ENCODE peak calls at places on chromosomes 11 and 22, in ten cellular contexts. Y is fibroblast of lung, V is neural progenitor cell, S is HCT116, G is OCI-LY7, U is H1, F is mesendoderm, R is keratinocyte, M is astrocyte, J is PC-9. E is an unnamed sample.

GRCh38 chr11:134063096-134063495 is 5.8 kb upstream of the JAM3 start:
- DNase-seq in J (no peak), F (no peak), V (no peak), R (no peak), G (no peak), U (peak; percentile 31), S (no peak), Y (no peak), M (no peak), E (no peak)

GRCh38 chr11:32411937-32412615 is 23.3 kb downstream of the WT1 start:
- DNase-seq in U (no peak), G (no peak), F (no peak), J (no peak), M (no peak), Y (no peak), S (no peak), V (no peak), R (no peak), E (no peak)

GRCh38 chr11:115912484-115912945 is 408.3 kb upstream of the CADM1 start:
- DNase-seq in R (no peak), G (peak; percentile 82), S (no peak), Y (no peak), F (peak; percentile 68), J (no peak), M (no peak), U (no peak), V (peak; percentile 46), E (peak; percentile 55)

GRCh38 chr11:114196994-114197702 is 99.1 kb upstream of the NNMT start:
- DNase-seq in R (no peak), Y (peak; percentile 44), V (no peak), U (no peak), G (no peak), J (no peak), M (no peak), S (no peak), F (no peak), E (no peak)

GRCh38 chr11:75562836-75563484 is 907 bp downstream of the SERPINH1 start:
- DNase-seq in S (no peak), Y (no peak), F (peak; percentile 97), G (no peak), M (peak; percentile 62), V (peak; percentile 95), R (no peak), J (peak; percentile 39), U (peak; percentile 79), E (no peak)

GRCh38 chr11:114847599-114847998 is 169.3 kb downstream of the NXPE2 start:
- DNase-seq in G (no peak), F (peak; percentile 21), M (no peak), R (no peak), Y (no peak), J (no peak), U (no peak), V (peak; percentile 6), S (no peak), E (no peak)

GRCh38 chr22:46484156-46484860 is 53.1 kb downstream of the CELSR1 start:
- DNase-seq in Y (no peak), J (no peak), V (no peak), S (no peak), F (no peak), M (no peak), U (no peak), R (no peak), G (no peak), E (no peak)

GRCh38 chr11:60265373-60266214 is 14.9 kb upstream of the MS4A4A start:
- DNase-seq in M (no peak), Y (peak; percentile 14), R (no peak), U (no peak), F (peak; percentile 62), J (peak; percentile 22), G (peak; percentile 61), S (peak; percentile 36), V (peak; percentile 43), E (peak; percentile 38)

GRCh38 chr11:106418786-106419185 is 341.3 kb downstream of the AASDHPPT start:
- DNase-seq in M (no peak), J (no peak), F (no peak), V (no peak), Y (no peak), G (no peak), S (no peak), U (no peak), R (no peak), E (no peak)

GRCh38 chr22:30424471-30425326 is 869 bp upstream of the MTFP1 start:
- DNase-seq in J (peak; percentile 27), V (peak; percentile 57), U (peak; percentile 60), Y (no peak), F (peak; percentile 63), G (peak; percentile 44), M (no peak), S (no peak), R (no peak), E (peak; percentile 40)

GRCh38 chr11:111598546-111598945 is 3.7 kb upstream of the SIK2 start:
- DNase-seq in J (no peak), S (no peak), U (no peak), G (no peak), Y (peak; percentile 85), M (peak; percentile 45), R (no peak), V (no peak), F (no peak), E (no peak)

GRCh38 chr11:106614280-106614679 is 404.0 kb downstream of the GUCY1A2 start:
- DNase-seq in S (no peak), Y (no peak), J (no peak), R (no peak), G (no peak), M (no peak), V (no peak), F (no peak), U (no peak), E (peak; percentile 14)

GRCh38 chr11:64120951-64121569 is 44.9 kb downstream of the MACROD1 start:
- DNase-seq in Y (peak; percentile 29), J (peak; percentile 7), U (no peak), M (peak; percentile 25), F (no peak), G (no peak), R (peak; percentile 77), S (no peak), V (no peak), E (no peak)

GRCh38 chr22:41504397-41504796 is 35.5 kb downstream of the ACO2 start:
- DNase-seq in V (no peak), U (no peak), R (no peak), J (no peak), F (no peak), Y (no peak), S (no peak), G (no peak), M (no peak), E (no peak)

GRCh38 chr11:15288801-15289342 is 174.1 kb downstream of the INSC start:
- DNase-seq in J (no peak), V (no peak), F (no peak), M (no peak), U (no peak), S (no peak), Y (no peak), R (no peak), G (no peak), E (no peak)

GRCh38 chr11:9219572-9219971 is 45.6 kb downstream of the DENND5A start:
- DNase-seq in U (peak; percentile 26), R (no peak), G (no peak), F (no peak), M (peak; percentile 94), S (no peak), J (no peak), V (no peak), Y (peak; percentile 67), E (no peak)

GRCh38 chr11:16986434-16987204 is 27.6 kb downstream of the PLEKHA7 start:
- DNase-seq in V (no peak), G (peak; percentile 5), F (peak; percentile 79), U (no peak), M (no peak), R (no peak), Y (no peak), J (peak; percentile 81), S (no peak), E (peak; percentile 94)

GRCh38 chr11:88480217-88480616 is 142.7 kb upstream of the CTSC start:
- DNase-seq in Y (peak; percentile 75), S (no peak), J (peak; percentile 17), R (no peak), F (no peak), U (no peak), M (peak; percentile 91), V (no peak), G (no peak), E (no peak)

GRCh38 chr11:19864141-19865120 is 151.8 kb downstream of the NAV2 start:
- DNase-seq in R (no peak), U (no peak), M (peak; percentile 29), F (peak; percentile 69), S (no peak), G (no peak), Y (no peak), J (no peak), V (peak; percentile 27), E (no peak)
- H3K4me2 ChIP-seq in R (no peak overlapping the region), U (no peak overlapping the region), M (no peak overlapping the region), F (no peak overlapping the region), S (no peak overlapping the region), G (no peak overlapping the region), Y (no peak overlapping the region), J (no peak overlapping the region), V (peak overlapping the region; percentile 24), E (no peak overlapping the region)

DNA sequence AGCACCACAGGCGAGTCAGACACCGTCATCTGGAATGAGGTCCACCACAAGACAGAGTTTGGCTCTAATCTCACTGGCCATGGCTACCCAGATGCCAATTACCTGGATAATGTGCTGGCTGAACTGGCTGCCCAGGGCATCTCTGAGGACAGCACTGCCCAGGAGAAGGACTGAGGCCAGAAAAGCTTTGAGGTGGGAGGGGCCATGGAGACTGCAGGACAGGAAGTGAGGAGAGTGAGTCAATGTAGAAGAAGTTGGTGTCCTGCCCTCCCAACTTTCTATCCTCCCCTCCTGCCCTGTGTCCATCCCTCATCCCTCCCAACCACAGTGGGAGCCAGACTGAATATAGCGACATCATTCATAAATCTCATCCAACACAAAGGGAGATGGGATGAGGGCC is 8.0 kb downstream of the MPEG1 start:
- DNase-seq in V (no peak), S (no peak), J (no peak), F (no peak), G (no peak), R (no peak), M (no peak), U (no peak), Y (no peak), E (no peak)
- H3K79me2 ChIP-seq in V (no peaks in the 10 kb centered on the region), S (no peaks in the 10 kb centered on the region), J (no peaks in the 10 kb centered on the region), F (no peaks in the 10 kb centered on the region), G (no peaks in the 10 kb centered on the region), R (no peaks in the 10 kb centered on the region), M (no peaks in the 10 kb centered on the region), U (no peaks in the 10 kb centered on the region), Y (no peaks in the 10 kb centered on the region), E (no peaks in the 10 kb centered on the region)

GRCh38 chr22:19463491-19464469 is 15.2 kb downstream of the UFD1 start:
- DNase-seq in G (no peak), V (no peak), M (peak; percentile 41), U (no peak), Y (no peak), R (peak; percentile 25), F (no peak), J (no peak), S (no peak), E (no peak)
- H3K4me2 ChIP-seq in G (no peak overlapping the region), V (no peak overlapping the region), M (no peak overlapping the region), U (no peak overlapping the region), Y (peak overlapping the region; percentile 32), R (no peak overlapping the region), F (no peak overlapping the region), J (no peak overlapping the region), S (no peak overlapping the region), E (no peak overlapping the region)

DNA sequence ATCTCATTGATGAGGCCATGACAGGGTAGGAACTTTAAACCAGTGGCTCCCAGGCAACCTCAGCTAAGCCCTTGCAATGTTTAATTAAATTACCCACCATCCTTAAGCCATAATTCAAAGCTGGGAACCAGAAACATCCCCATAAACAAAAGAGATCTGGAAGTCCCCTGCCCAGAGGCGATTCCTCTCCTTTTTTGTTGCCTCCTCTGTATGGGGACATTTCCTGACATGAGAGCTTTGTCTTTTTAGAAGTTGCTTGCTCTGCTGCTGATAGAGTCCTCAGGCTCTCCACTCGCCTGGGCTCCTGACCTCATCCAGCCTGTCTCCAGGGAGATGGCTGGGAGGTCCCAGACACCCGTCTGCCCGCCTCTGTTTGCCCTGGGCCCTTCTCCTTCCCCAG is 3.2 kb downstream of the DTX4 start:
- DNase-seq in R (no peak), V (peak; percentile 28), Y (no peak), U (no peak), G (no peak), M (no peak), S (no peak), J (peak; percentile 27), F (peak; percentile 57), E (no peak)
- H3K79me2 ChIP-seq in R (no peaks in the 10 kb centered on the region), V (peaks cover 79% of the 10 kb centered on the region), Y (peaks cover 1% of the 10 kb centered on the region), U (peaks cover 14% of the 10 kb centered on the region), G (no peaks in the 10 kb centered on the region), M (no peaks in the 10 kb centered on the region), S (no peaks in the 10 kb centered on the region), J (peaks cover 71% of the 10 kb centered on the region), F (no peaks in the 10 kb centered on the region), E (no peaks in the 10 kb centered on the region)

E was measured in MM.1S.